ENCODE peak calls at places on chromosomes 2 and 18, in nine cellular contexts. V is ureter; N is breast epithelium; Y is A549; R is posterior cingulate gyrus; E is activated CD4-positive, alpha-beta memory T cell treated with anti-CD3 and anti-CD28 coated beads for 36 hours; O is effector memory CD4-positive, alpha-beta T cell; J is NCI-H1105; X is activated T-cell treated with anti-CD3 and anti-CD28 coated beads for 1 hour. L is an unnamed sample.

GRCh38 chr2:26351375-26352090 is 4.9 kb upstream of the ADGRF3 start:
- DNase-seq in V (no peak), N (no peak), Y (no peak), R (no peak), E (no peak), O (no peak), J (no peak), X (no peak), L (no peak)

GRCh38 chr2:171553858-171554257 is 31.6 kb downstream of the CYBRD1 start:
- DNase-seq in V (no peak), N (no peak), Y (peak), R (no peak), E (no peak), O (peak), J (no peak), X (no peak), L (no peak)

GRCh38 chr2:232385660-232386489 is 7.3 kb downstream of the ALPP start:
- DNase-seq in V (no peak), N (no peak), Y (no peak), R (no peak), E (no peak), O (no peak), J (no peak), X (no peak), L (peak)

GRCh38 chr2:45728458-45728942 is 77.0 kb downstream of the PRKCE start:
- DNase-seq in V (no peak), N (no peak), Y (no peak), R (no peak), E (no peak), O (no peak), J (no peak), X (no peak), L (no peak)

GRCh38 chr2:3535794-3536681 is 16.7 kb upstream of the ADI1 start:
- DNase-seq in V (peak), N (peak), Y (no peak), R (no peak), E (no peak), O (no peak), J (no peak), X (no peak), L (peak)

GRCh38 chr18:77433076-77433475 is 183.4 kb downstream of the GALR1 start:
- DNase-seq in V (no peak), N (no peak), Y (no peak), R (no peak), E (no peak), O (no peak), J (no peak), X (no peak), L (no peak)

GRCh38 chr18:45248240-45248903 is 366.9 kb upstream of the SLC14A2 start:
- DNase-seq in V (peak), N (no peak), Y (no peak), R (no peak), E (no peak), O (no peak), J (no peak), X (no peak), L (peak)

GRCh38 chr2:100350661-100351185 is 28.4 kb upstream of the LONRF2 start:
- DNase-seq in V (no peak), N (no peak), Y (no peak), R (no peak), E (no peak), O (no peak), J (peak), X (no peak), L (no peak)

GRCh38 chr18:43312891-43313290 is 35.6 kb upstream of the SYT4 start:
- DNase-seq in V (no peak), N (no peak), Y (no peak), R (no peak), E (no peak), O (no peak), J (no peak), X (no peak), L (no peak)

GRCh38 chr2:213934560-213934959 is 476.3 kb upstream of the VWC2L start:
- DNase-seq in V (no peak), N (no peak), Y (peak), R (no peak), E (no peak), O (no peak), J (no peak), X (no peak), L (peak)

GRCh38 chr18:58416704-58417683 is 211.9 kb downstream of the ALPK2 start:
- DNase-seq in V (no peak), N (no peak), Y (no peak), R (no peak), E (no peak), O (no peak), J (no peak), X (no peak), L (peak)

GRCh38 chr18:8537400-8537799 is 71.8 kb upstream of the RAB12 start:
- DNase-seq in V (no peak), N (no peak), Y (no peak), R (no peak), E (no peak), O (no peak), J (no peak), X (no peak), L (no peak)

GRCh38 chr18:10312316-10313015 is 142.0 kb upstream of the APCDD1 start:
- DNase-seq in V (no peak), N (no peak), Y (no peak), R (no peak), E (no peak), O (no peak), J (no peak), X (no peak), L (no peak)